ENCODE peak calls at places on chromosome 16, in ten cellular contexts. T, I, F, P, X, Q, G, E, O and H are unnamed samples.

GRCh38 chr16:24834459-24835335 is 11.1 kb upstream of the SLC5A11 start:
- DNase-seq in T (peak), I (no peak), F (peak), P (no peak), X (no peak), Q (no peak), G (no peak), E (no peak), O (no peak), H (peak)

GRCh38 chr16:17633146-17633966 is 162.6 kb upstream of the XYLT1 start:
- DNase-seq in T (no peak), I (no peak), F (peak), P (no peak), X (no peak), Q (no peak), G (no peak), E (no peak), O (no peak), H (no peak)

GRCh38 chr16:11698271-11698689 is 30.0 kb downstream of the SNN start:
- DNase-seq in T (peak), I (no peak), F (no peak), P (peak), X (no peak), Q (no peak), G (no peak), E (no peak), O (peak), H (no peak)

GRCh38 chr16:10920726-10921427 is 21.4 kb downstream of the DEXI start:
- DNase-seq in T (no peak), I (no peak), F (no peak), P (no peak), X (no peak), Q (no peak), G (no peak), E (peak), O (no peak), H (no peak)

GRCh38 chr16:89004209-89004831 is 27.3 kb upstream of the CBFA2T3 start:
- DNase-seq in T (no peak), I (no peak), F (peak), P (no peak), X (no peak), Q (no peak), G (peak), E (no peak), O (no peak), H (no peak)

GRCh38 chr16:67860589-67861398 is 12.1 kb upstream of the EDC4 start:
- DNase-seq in T (peak), I (no peak), F (peak), P (no peak), X (no peak), Q (no peak), G (no peak), E (no peak), O (no peak), H (no peak)

GRCh38 chr16:25224731-25225319 is 8.1 kb downstream of the AQP8 start:
- DNase-seq in T (no peak), I (no peak), F (no peak), P (no peak), X (no peak), Q (no peak), G (no peak), E (no peak), O (no peak), H (no peak)

GRCh38 chr16:70253291-70254094 is 1.8 kb upstream of the EXOSC6 start:
- DNase-seq in T (peak), I (no peak), F (peak), P (peak), X (no peak), Q (no peak), G (no peak), E (peak), O (peak), H (no peak)

GRCh38 chr16:28168991-28169554 is 42.7 kb downstream of the XPO6 start:
- DNase-seq in T (no peak), I (no peak), F (no peak), P (peak), X (no peak), Q (no peak), G (no peak), E (no peak), O (no peak), H (no peak)

GRCh38 chr16:62903961-62904502 is 867.8 kb upstream of the CDH8 start:
- DNase-seq in T (no peak), I (no peak), F (no peak), P (no peak), X (no peak), Q (no peak), G (no peak), E (no peak), O (no peak), H (no peak)

GRCh38 chr16:9797306-9797705 is 384.9 kb downstream of the GRIN2A start:
- DNase-seq in T (peak), I (no peak), F (no peak), P (no peak), X (peak), Q (no peak), G (no peak), E (peak), O (no peak), H (no peak)